ENCODE peak calls at places on chromosome 1, in nine cellular contexts. E, P, M, X, I, W, S, A and J are unnamed samples.

GRCh38 chr1:244796719-244797406 is 38.6 kb upstream of the COX20 start:
- DNase-seq in E (no peak), P (peak), M (peak), X (no peak), I (no peak), W (peak), S (no peak), A (peak), J (peak)

GRCh38 chr1:233972951-233973635 is 68.6 kb downstream of the SLC35F3 start:
- DNase-seq in E (no peak), P (no peak), M (peak), X (no peak), I (no peak), W (no peak), S (no peak), A (no peak), J (no peak)

GRCh38 chr1:3614755-3615742 is 3.7 kb upstream of the MEGF6 start:
- DNase-seq in E (no peak), P (peak), M (no peak), X (no peak), I (no peak), W (peak), S (no peak), A (no peak), J (no peak)

GRCh38 chr1:68228833-68229232 is 3.5 kb downstream of the WLS start:
- DNase-seq in E (no peak), P (no peak), M (no peak), X (no peak), I (no peak), W (peak), S (no peak), A (no peak), J (no peak)

GRCh38 chr1:218403300-218403699 is 58.2 kb downstream of the TGFB2 start:
- DNase-seq in E (no peak), P (no peak), M (no peak), X (no peak), I (no peak), W (no peak), S (no peak), A (no peak), J (no peak)

GRCh38 chr1:23567629-23567995 is 8.3 kb upstream of the ID3 start:
- DNase-seq in E (no peak), P (no peak), M (no peak), X (no peak), I (no peak), W (no peak), S (no peak), A (no peak), J (no peak)

GRCh38 chr1:42370876-42371549 is 9.6 kb upstream of the RIMKLA start:
- DNase-seq in E (no peak), P (no peak), M (no peak), X (no peak), I (no peak), W (no peak), S (no peak), A (no peak), J (no peak)

GRCh38 chr1:198443374-198444233 is 96.9 kb downstream of the ATP6V1G3 start:
- DNase-seq in E (peak), P (no peak), M (peak), X (no peak), I (no peak), W (peak), S (no peak), A (no peak), J (no peak)

GRCh38 chr1:145777357-145778145 is 46.3 kb downstream of the RNF115 start:
- DNase-seq in E (no peak), P (no peak), M (no peak), X (no peak), I (no peak), W (no peak), S (no peak), A (no peak), J (no peak)

GRCh38 chr1:230176871-230177411 is 109.9 kb downstream of the GALNT2 start:
- DNase-seq in E (no peak), P (no peak), M (no peak), X (peak), I (no peak), W (no peak), S (peak), A (peak), J (no peak)

GRCh38 chr1:85182700-85183099 is 18.1 kb downstream of the SYDE2 start:
- DNase-seq in E (no peak), P (no peak), M (no peak), X (no peak), I (no peak), W (no peak), S (no peak), A (no peak), J (no peak)

GRCh38 chr1:193952778-193953374 is 766.5 kb upstream of the B3GALT2 start:
- DNase-seq in E (no peak), P (no peak), M (no peak), X (no peak), I (no peak), W (no peak), S (no peak), A (no peak), J (no peak)

GRCh38 chr1:193957556-193958095 is 771.2 kb upstream of the B3GALT2 start:
- DNase-seq in E (no peak), P (no peak), M (no peak), X (no peak), I (no peak), W (no peak), S (no peak), A (no peak), J (no peak)

DNA sequence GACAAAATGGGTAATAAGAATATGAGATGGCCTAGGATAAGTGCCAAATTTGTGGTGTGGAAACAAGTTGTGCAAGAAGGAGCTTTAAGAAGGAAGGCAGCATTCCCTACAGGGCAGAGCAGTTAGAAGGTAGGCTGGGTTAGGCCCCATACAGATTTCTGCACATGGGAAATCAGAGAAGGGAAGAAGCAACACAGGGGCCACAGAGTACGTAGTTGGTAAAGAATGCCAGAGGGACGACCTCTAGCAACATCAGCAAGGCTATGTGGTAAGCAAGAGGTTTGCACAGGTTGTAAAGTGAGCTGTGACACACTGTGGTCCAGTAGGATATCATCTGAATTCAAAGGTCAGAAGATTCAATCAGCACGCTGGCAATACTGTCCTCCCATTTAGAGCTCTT is 765.6 kb upstream of the B3GALT2 start:
- DNase-seq in E (no peak), P (no peak), M (no peak), X (no peak), I (no peak), W (peak), S (no peak), A (no peak), J (no peak)
- H3K4me3 ChIP-seq in E (no peak), P (no peak), M (no peak), X (no peak), I (no peak), W (no peak), S (no peak), A (no peak), J (no peak)

DNA sequence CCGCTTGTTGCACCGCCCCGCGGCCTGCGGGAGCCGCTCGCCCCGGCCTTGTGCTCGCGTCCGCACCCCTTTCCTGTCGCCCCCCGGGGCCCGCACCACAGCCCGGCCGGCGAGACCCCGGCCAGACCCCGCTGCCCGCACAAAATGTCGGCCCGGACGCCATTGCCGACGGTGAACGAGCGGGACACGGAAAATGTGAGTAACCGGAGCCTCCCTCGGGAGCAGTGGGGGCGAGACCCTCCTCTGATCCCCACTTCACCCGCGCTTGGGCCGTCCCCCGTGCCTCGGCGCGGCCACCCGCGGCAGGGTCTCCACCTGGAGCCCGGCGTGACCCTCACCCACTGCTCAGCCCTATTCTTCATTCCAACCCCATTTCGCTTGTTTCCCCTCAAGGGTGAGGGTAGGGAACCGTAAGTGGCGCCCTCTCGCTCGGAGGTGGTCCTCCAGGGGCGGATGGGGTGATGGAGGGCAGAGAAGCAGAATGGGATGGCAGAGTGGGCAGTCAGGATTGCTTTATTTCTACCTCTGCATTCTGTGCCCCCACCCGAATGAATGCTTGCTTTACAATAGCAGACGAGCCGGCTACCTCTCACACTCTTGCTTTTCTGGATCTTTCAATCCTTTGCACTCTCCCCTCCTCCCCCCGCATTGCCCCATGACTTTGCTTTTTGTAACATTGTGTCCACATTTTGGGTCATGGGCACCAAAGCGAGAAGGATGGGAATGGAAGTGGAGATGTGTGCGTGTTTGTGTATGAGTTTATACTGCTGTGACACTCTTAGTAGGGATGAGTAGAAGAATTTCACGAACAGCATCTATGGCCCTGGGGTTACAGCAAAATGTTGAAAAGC is 968 bp downstream of the MARK1 start:
- DNase-seq in E (no peak), P (peak), M (no peak), X (no peak), I (no peak), W (no peak), S (no peak), A (peak), J (no peak)
- H3K4me3 ChIP-seq in E (peak), P (peak), M (peak), X (peak), I (peak), W (peak), S (peak), A (peak), J (peak)

GRCh38 chr1:89866568-89866967 is 45.7 kb downstream of the LRRC8D start:
- DNase-seq in E (no peak), P (no peak), M (no peak), X (no peak), I (no peak), W (no peak), S (no peak), A (no peak), J (no peak)

GRCh38 chr1:89865498-89866385 is 44.9 kb downstream of the LRRC8D start:
- DNase-seq in E (no peak), P (no peak), M (no peak), X (no peak), I (no peak), W (peak), S (no peak), A (no peak), J (no peak)

DNA sequence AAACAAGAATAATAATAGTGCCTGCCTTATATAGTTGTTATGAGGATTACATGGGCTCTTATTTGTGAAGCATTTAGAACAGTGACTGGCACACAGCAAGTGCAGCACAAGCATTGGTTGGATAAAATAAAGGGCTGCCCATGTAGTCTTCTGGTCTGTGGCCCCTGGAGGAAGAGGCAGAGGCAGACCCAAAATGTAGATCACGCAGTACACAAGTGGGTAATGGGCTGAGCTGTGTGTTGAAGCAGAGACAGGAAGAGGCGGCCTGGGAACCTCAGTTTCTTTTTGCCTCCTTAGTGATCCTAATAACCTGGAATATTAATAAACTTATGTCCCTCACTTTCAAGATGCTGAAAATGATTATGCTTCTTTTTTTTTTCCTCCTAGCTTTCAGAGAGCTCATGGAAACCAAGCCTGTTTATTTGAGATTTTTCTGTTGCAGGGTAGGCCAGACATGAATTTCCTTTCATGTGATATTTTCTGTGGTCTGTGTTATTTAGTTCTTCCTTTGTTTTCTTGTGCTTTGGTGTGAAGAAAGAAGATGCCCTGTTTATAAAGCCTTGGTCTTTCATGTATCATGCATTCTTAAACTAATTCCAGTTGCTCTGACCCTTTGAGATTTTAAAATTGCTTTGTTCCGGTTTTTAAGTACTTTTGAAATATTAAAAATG is 42.5 kb downstream of the LRRC8D start:
- DNase-seq in E (no peak), P (no peak), M (no peak), X (no peak), I (no peak), W (no peak), S (no peak), A (no peak), J (no peak)
- H3K4me3 ChIP-seq in E (no peak), P (no peak), M (no peak), X (no peak), I (no peak), W (no peak), S (no peak), A (no peak), J (no peak)

DNA sequence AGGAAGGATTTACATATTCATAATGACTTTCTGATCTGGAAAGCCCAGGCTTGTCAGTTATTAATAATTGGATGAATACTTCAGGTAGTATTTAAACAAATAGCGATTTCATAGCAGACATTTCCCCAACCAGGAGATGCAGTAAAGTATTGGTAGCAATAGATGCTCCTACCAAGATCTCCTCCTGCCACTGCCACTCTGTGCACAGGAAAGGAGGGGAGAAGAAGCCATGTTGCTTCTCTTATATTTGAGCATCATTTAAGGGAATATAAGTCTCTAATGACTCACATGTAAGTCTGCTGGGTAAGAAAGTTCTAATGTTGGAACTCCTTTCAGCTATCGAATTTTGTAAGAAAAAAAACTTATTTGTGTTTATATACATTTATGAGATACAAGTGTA is 420 bp upstream of the IFI16 start:
- DNase-seq in E (no peak), P (no peak), M (no peak), X (no peak), I (no peak), W (no peak), S (no peak), A (no peak), J (no peak)
- H3K4me3 ChIP-seq in E (no peak), P (peak), M (peak), X (peak), I (peak), W (peak), S (peak), A (peak), J (no peak)

GRCh38 chr1:208528577-208529240 is 284.5 kb upstream of the PLXNA2 start:
- DNase-seq in E (no peak), P (no peak), M (no peak), X (no peak), I (no peak), W (no peak), S (peak), A (no peak), J (no peak)
- H3K4me3 ChIP-seq in E (no peak), P (no peak), M (no peak), X (no peak), I (no peak), W (no peak), S (no peak), A (no peak), J (no peak)

DNA sequence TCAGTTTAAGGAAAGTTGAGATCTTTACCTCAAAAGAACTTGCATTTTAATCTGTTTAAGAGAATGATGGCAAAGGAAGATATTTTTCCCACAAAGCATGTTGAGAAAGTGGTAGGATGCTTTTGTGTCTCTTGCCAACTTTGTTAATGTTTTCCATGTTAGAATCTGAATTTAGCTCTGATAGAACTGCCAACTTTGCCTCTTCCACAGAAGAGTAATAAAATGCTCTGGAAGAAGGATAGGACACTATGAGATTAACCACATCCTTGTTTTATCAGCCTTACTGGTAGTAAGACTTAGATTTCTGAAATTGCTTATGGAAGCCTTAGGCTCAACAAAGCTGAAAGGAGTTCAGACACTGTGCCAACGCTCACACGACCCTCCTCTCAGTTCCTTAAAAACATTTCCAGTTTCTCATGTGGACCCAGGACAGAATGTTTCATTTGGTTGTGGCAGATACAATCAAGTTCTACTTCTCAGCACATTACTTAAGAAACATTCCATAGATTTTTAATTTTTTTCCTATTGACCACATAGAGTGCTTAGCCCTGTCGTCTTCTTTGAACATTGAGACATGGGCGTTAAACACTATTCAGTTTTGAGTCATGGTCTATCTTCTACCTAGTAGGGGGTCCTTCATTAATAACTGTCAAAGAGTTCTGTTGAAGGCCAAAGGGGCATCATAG is 59.0 kb downstream of the MTR start:
- DNase-seq in E (no peak), P (no peak), M (no peak), X (no peak), I (no peak), W (peak), S (no peak), A (no peak), J (no peak)
- H3K4me3 ChIP-seq in E (no peak), P (no peak), M (no peak), X (no peak), I (no peak), W (no peak), S (no peak), A (no peak), J (no peak)

GRCh38 chr1:168959382-168959781 is 147.1 kb upstream of the ATP1B1 start:
- DNase-seq in E (no peak), P (no peak), M (no peak), X (no peak), I (no peak), W (no peak), S (no peak), A (no peak), J (no peak)
- H3K4me3 ChIP-seq in E (no peak), P (no peak), M (no peak), X (no peak), I (no peak), W (no peak), S (no peak), A (no peak), J (no peak)

GRCh38 chr1:47224676-47225399 is 7.2 kb downstream of the TAL1 start:
- DNase-seq in E (no peak), P (no peak), M (no peak), X (no peak), I (no peak), W (no peak), S (peak), A (peak), J (no peak)
- H3K4me3 ChIP-seq in E (peak), P (peak), M (no peak), X (peak), I (peak), W (no peak), S (peak), A (no peak), J (no peak)

GRCh38 chr1:201789245-201789644 is 39.7 kb upstream of the IPO9 start:
- DNase-seq in E (no peak), P (no peak), M (no peak), X (no peak), I (no peak), W (no peak), S (no peak), A (no peak), J (no peak)
- H3K4me3 ChIP-seq in E (no peak), P (no peak), M (no peak), X (no peak), I (no peak), W (no peak), S (no peak), A (no peak), J (no peak)